ENCODE peak calls at places on chromosomes 5 and 9, in ten cellular contexts. U is heart right ventricle, D is WTC11, V is tibial artery, M is brain microvascular endothelial cell, A is AG04449, N is HFFc6, J is MCF 10A, Q is PC-3, X is coronary artery. T is an unnamed sample.

GRCh38 chr5:108900668-108901067 is 153.0 kb downstream of the FER start:
- DNase-seq in U (no peak), D (no peak), V (no peak), M (no peak), A (no peak), N (no peak), J (peak), Q (peak), X (no peak), T (no peak)

GRCh38 chr5:170330568-170331054 is 33.0 kb upstream of the LCP2 start:
- DNase-seq in U (no peak), D (no peak), V (no peak), M (no peak), A (no peak), N (no peak), J (no peak), Q (no peak), X (peak), T (no peak)

GRCh38 chr9:134690301-134690751 is 48.7 kb downstream of the COL5A1 start:
- DNase-seq in U (no peak), D (no peak), V (no peak), M (no peak), A (no peak), N (no peak), J (no peak), Q (no peak), X (no peak), T (no peak)

GRCh38 chr9:116767219-116767618 is 80.1 kb downstream of the TRIM32 start:
- DNase-seq in U (no peak), D (no peak), V (no peak), M (no peak), A (no peak), N (no peak), J (no peak), Q (no peak), X (no peak), T (no peak)

GRCh38 chr5:142619815-142620214 is 66.1 kb downstream of the FGF1 start:
- DNase-seq in U (no peak), D (no peak), V (no peak), M (no peak), A (no peak), N (no peak), J (no peak), Q (no peak), X (no peak), T (no peak)

GRCh38 chr5:143051244-143052058 is 281.3 kb downstream of the ARHGAP26 start:
- DNase-seq in U (peak), D (no peak), V (no peak), M (peak), A (peak), N (peak), J (peak), Q (peak), X (no peak), T (no peak)

GRCh38 chr5:41935544-41935943 is 10.5 kb downstream of the FBXO4 start:
- DNase-seq in U (no peak), D (no peak), V (no peak), M (no peak), A (no peak), N (no peak), J (no peak), Q (no peak), X (no peak), T (no peak)

GRCh38 chr5:127647361-127647958 is 1.4 kb upstream of the CTXN3 start:
- DNase-seq in U (no peak), D (no peak), V (no peak), M (no peak), A (no peak), N (no peak), J (no peak), Q (no peak), X (no peak), T (no peak)

GRCh38 chr9:98998441-98999151 is 54.9 kb downstream of the COL15A1 start:
- DNase-seq in U (peak), D (peak), V (peak), M (peak), A (no peak), N (peak), J (peak), Q (peak), X (peak), T (peak)

GRCh38 chr5:121780406-121780805 is 71.3 kb upstream of the FTMT start:
- DNase-seq in U (no peak), D (no peak), V (no peak), M (no peak), A (no peak), N (no peak), J (no peak), Q (no peak), X (no peak), T (no peak)

GRCh38 chr9:128152133-128152780 is 3.0 kb downstream of the LCN2 start:
- DNase-seq in U (no peak), D (no peak), V (no peak), M (no peak), A (no peak), N (no peak), J (no peak), Q (no peak), X (no peak), T (no peak)

GRCh38 chr5:53490747-53491146 is 10.3 kb downstream of the FST start:
- DNase-seq in U (no peak), D (no peak), V (no peak), M (peak), A (peak), N (peak), J (peak), Q (no peak), X (no peak), T (no peak)

GRCh38 chr9:133191989-133192388 is 17.1 kb downstream of the OBP2B start:
- DNase-seq in U (no peak), D (no peak), V (no peak), M (no peak), A (no peak), N (no peak), J (no peak), Q (no peak), X (no peak), T (no peak)

GRCh38 chr5:76787237-76787636 is 31.6 kb upstream of the F2RL1 start:
- DNase-seq in U (peak), D (no peak), V (peak), M (peak), A (no peak), N (no peak), J (peak), Q (peak), X (peak), T (no peak)

GRCh38 chr9:14618851-14619250 is 74.4 kb downstream of the ZDHHC21 start:
- DNase-seq in U (no peak), D (no peak), V (no peak), M (no peak), A (no peak), N (no peak), J (no peak), Q (no peak), X (no peak), T (no peak)

GRCh38 chr9:69314547-69314946 is 10.5 kb upstream of the ENTREP1 start:
- DNase-seq in U (no peak), D (no peak), V (no peak), M (peak), A (no peak), N (peak), J (no peak), Q (peak), X (no peak), T (no peak)

GRCh38 chr5:115838885-115839518 is 2.4 kb downstream of the ATG12 start:
- DNase-seq in U (no peak), D (no peak), V (peak), M (no peak), A (no peak), N (peak), J (peak), Q (peak), X (no peak), T (no peak)

GRCh38 chr9:86783884-86784283 is 163.4 kb downstream of the GAS1 start:
- DNase-seq in U (no peak), D (no peak), V (no peak), M (peak), A (peak), N (peak), J (peak), Q (no peak), X (no peak), T (no peak)

GRCh38 chr9:69186841-69187611 is 12.9 kb downstream of the TJP2 start:
- DNase-seq in U (no peak), D (no peak), V (no peak), M (no peak), A (no peak), N (peak), J (peak), Q (peak), X (no peak), T (no peak)

GRCh38 chr5:160263326-160263850 is 34.1 kb downstream of the FABP6 start:
- DNase-seq in U (no peak), D (no peak), V (no peak), M (no peak), A (no peak), N (no peak), J (no peak), Q (no peak), X (no peak), T (no peak)

GRCh38 chr5:158797498-158797845 is 302.2 kb downstream of the EBF1 start:
- DNase-seq in U (no peak), D (no peak), V (peak), M (no peak), A (no peak), N (no peak), J (no peak), Q (no peak), X (no peak), T (no peak)

GRCh38 chr9:27572566-27572917 is 739 bp downstream of the C9orf72 start:
- DNase-seq in U (peak), D (no peak), V (peak), M (peak), A (no peak), N (peak), J (peak), Q (peak), X (no peak), T (no peak)

GRCh38 chr9:16138961-16139441 is 586.2 kb downstream of the CCDC171 start:
- DNase-seq in U (peak), D (no peak), V (peak), M (peak), A (peak), N (peak), J (peak), Q (peak), X (no peak), T (no peak)

GRCh38 chr9:77469515-77470197 is 178.5 kb downstream of the GNA14 start:
- DNase-seq in U (no peak), D (no peak), V (no peak), M (no peak), A (peak), N (no peak), J (no peak), Q (peak), X (no peak), T (no peak)

GRCh38 chr5:9977070-9977469 is 272.6 kb downstream of the ATPSCKMT start:
- DNase-seq in U (no peak), D (no peak), V (no peak), M (no peak), A (no peak), N (no peak), J (no peak), Q (no peak), X (no peak), T (no peak)

GRCh38 chr5:146816775-146817387 is 61.7 kb downstream of the PPP2R2B start:
- DNase-seq in U (no peak), D (no peak), V (no peak), M (no peak), A (no peak), N (no peak), J (no peak), Q (no peak), X (no peak), T (no peak)

GRCh38 chr5:81344736-81345135 is 43.3 kb downstream of the ZCCHC9 start:
- DNase-seq in U (no peak), D (no peak), V (no peak), M (no peak), A (no peak), N (no peak), J (no peak), Q (no peak), X (no peak), T (no peak)

GRCh38 chr9:100911273-100911672 is 117.3 kb upstream of the PLPPR1 start:
- DNase-seq in U (no peak), D (no peak), V (no peak), M (no peak), A (no peak), N (no peak), J (no peak), Q (no peak), X (no peak), T (no peak)

GRCh38 chr5:89043676-89044075 is 160.7 kb upstream of the MEF2C start:
- DNase-seq in U (no peak), D (no peak), V (no peak), M (peak), A (no peak), N (peak), J (no peak), Q (peak), X (no peak), T (no peak)

GRCh38 chr9:130530932-130531331 is 48.4 kb upstream of the FUBP3 start:
- DNase-seq in U (peak), D (no peak), V (no peak), M (no peak), A (no peak), N (no peak), J (peak), Q (peak), X (no peak), T (no peak)

GRCh38 chr5:56814963-56815656 is at the start of gene MAP3K1:
- DNase-seq in U (peak), D (peak), V (peak), M (peak), A (no peak), N (peak), J (peak), Q (peak), X (peak), T (peak)

GRCh38 chr5:72364961-72365360 is 44.8 kb downstream of the PTCD2 start:
- DNase-seq in U (no peak), D (no peak), V (no peak), M (no peak), A (no peak), N (no peak), J (no peak), Q (no peak), X (no peak), T (no peak)

GRCh38 chr9:119369670-119370366 is 583 bp upstream of the BRINP1 start:
- DNase-seq in U (no peak), D (no peak), V (no peak), M (no peak), A (no peak), N (no peak), J (no peak), Q (no peak), X (no peak), T (no peak)

GRCh38 chr9:137070906-137071275 is 534 bp upstream of the SAPCD2 start:
- DNase-seq in U (peak), D (no peak), V (no peak), M (no peak), A (no peak), N (no peak), J (no peak), Q (no peak), X (no peak), T (no peak)
- TF ChIP-seq CTCF in U (no peak), D (no peak), V (no peak), M (peak), A (no peak), N (peak), J (no peak), Q (no peak), X (no peak), T (no peak)

DNA sequence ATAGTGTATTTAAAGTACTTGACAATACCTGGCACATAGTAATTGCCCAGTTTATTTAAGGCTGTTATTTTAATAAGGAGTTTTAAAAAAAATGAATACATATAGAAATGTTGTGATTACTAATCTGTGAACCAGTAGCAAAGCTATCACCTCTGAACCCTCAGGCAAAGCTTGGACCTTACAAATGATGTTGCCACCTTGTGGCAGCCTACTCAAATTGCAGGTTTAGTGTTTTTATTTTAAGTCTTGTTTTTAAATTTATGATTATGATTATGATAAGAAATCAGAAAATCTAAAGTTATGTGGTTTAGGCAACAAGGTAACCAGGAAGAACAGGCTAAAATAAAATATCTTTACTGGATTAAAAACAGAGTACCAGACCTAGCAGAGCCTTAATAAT is 35.8 kb downstream of the PPARGC1B start:
- DNase-seq in U (no peak), D (no peak), V (no peak), M (no peak), A (no peak), N (no peak), J (peak), Q (peak), X (no peak), T (no peak)
- TF ChIP-seq CTCF in U (peak), D (peak), V (peak), M (peak), A (no peak), N (peak), J (peak), Q (peak), X (no peak), T (peak)

GRCh38 chr9:123397975-123398374 is 42.0 kb downstream of the CRB2 start:
- DNase-seq in U (no peak), D (no peak), V (no peak), M (no peak), A (no peak), N (no peak), J (no peak), Q (no peak), X (no peak), T (no peak)

GRCh38 chr9:123400926-123401503 is 45.0 kb downstream of the CRB2 start:
- DNase-seq in U (peak), D (no peak), V (peak), M (no peak), A (no peak), N (no peak), J (no peak), Q (no peak), X (no peak), T (no peak)

GRCh38 chr9:123402981-123403509 is 47.0 kb downstream of the CRB2 start:
- DNase-seq in U (no peak), D (no peak), V (no peak), M (no peak), A (no peak), N (no peak), J (no peak), Q (no peak), X (no peak), T (no peak)

GRCh38 chr9:123401879-123402513 is 46.0 kb downstream of the CRB2 start:
- DNase-seq in U (peak), D (peak), V (no peak), M (peak), A (no peak), N (peak), J (peak), Q (peak), X (no peak), T (no peak)

GRCh38 chr9:123399803-123400378 is 43.9 kb downstream of the CRB2 start:
- DNase-seq in U (no peak), D (peak), V (no peak), M (no peak), A (no peak), N (no peak), J (no peak), Q (peak), X (no peak), T (no peak)
- TF ChIP-seq CTCF in U (no peak), D (peak), V (peak), M (peak), A (peak), N (peak), J (peak), Q (peak), X (no peak), T (peak)

GRCh38 chr9:88874391-88874790 is 116.9 kb upstream of the S1PR3 start:
- DNase-seq in U (no peak), D (no peak), V (no peak), M (no peak), A (no peak), N (no peak), J (no peak), Q (peak), X (no peak), T (no peak)

GRCh38 chr9:88873635-88874034 is 117.6 kb upstream of the S1PR3 start:
- DNase-seq in U (no peak), D (no peak), V (no peak), M (no peak), A (no peak), N (no peak), J (no peak), Q (no peak), X (no peak), T (no peak)

GRCh38 chr9:88870627-88871026 is 120.6 kb upstream of the S1PR3 start:
- DNase-seq in U (no peak), D (no peak), V (no peak), M (no peak), A (no peak), N (no peak), J (no peak), Q (no peak), X (no peak), T (no peak)

GRCh38 chr9:88871669-88872068 is 119.6 kb upstream of the S1PR3 start:
- DNase-seq in U (no peak), D (no peak), V (no peak), M (no peak), A (no peak), N (no peak), J (no peak), Q (no peak), X (no peak), T (no peak)

GRCh38 chr9:88872171-88872946 is 118.9 kb upstream of the S1PR3 start:
- DNase-seq in U (peak), D (no peak), V (no peak), M (no peak), A (no peak), N (no peak), J (no peak), Q (no peak), X (no peak), T (no peak)
- TF ChIP-seq CTCF in U (no peak), D (no peak), V (no peak), M (no peak), A (no peak), N (no peak), J (no peak), Q (no peak), X (no peak), T (no peak)

GRCh38 chr9:94554439-94555331 is at the start of gene PCAT7:
- DNase-seq in U (no peak), D (peak), V (no peak), M (peak), A (no peak), N (peak), J (peak), Q (peak), X (no peak), T (peak)

GRCh38 chr9:94554078-94554438 is 825 bp upstream of the PCAT7 start:
- DNase-seq in U (no peak), D (no peak), V (no peak), M (no peak), A (no peak), N (no peak), J (no peak), Q (no peak), X (no peak), T (no peak)

DNA sequence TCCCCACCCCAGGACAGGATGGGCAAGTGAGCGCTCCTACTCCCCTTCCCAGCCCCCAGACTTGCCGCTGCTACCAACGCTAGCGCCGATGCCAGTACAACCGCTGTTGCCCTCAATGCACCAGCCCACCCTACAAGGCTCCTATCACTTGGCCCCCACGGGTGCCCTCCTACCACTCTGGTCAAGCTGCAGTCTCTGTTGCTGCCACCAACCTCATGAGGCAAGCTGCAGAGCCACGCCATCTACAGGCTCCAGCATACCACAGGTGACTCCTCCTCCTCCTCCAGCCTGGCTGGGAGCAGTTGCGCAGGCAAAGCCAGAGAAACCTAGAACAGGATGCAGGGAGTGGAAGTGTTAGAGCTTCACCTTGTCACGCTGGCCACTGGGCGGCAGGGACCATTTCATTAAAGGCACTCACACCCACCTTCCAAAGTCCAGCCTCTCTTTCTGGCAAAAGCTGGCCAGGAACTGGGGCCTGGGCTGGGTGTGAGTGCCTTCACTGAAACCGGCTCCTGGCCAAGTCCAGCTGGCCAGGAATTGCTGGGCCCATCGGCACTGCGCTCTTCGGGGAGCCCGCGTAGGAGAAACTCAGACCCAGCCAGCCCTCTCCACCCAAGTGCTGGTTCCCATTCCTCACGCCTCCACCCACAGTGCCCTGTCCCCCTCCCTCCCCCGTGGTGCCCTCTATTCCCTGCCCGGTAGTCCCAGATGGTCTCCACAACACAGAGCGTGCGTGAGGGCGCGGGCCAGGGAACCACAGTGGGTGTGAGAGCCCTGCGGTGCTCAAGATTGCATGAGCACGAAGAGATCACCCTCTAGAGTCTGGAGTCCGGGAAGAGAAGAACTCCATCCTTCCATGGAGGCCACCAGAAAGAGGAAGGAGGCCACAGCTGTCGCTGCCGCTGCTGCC is 1.6 kb upstream of the PCAT7 start:
- DNase-seq in U (no peak), D (peak), V (no peak), M (no peak), A (no peak), N (no peak), J (no peak), Q (peak), X (no peak), T (no peak)
- TF ChIP-seq CTCF in U (no peak), D (no peak), V (no peak), M (no peak), A (no peak), N (no peak), J (no peak), Q (peak), X (no peak), T (no peak)

GRCh38 chr5:35815089-35815936 is 41.4 kb upstream of the IL7R start:
- DNase-seq in U (no peak), D (peak), V (no peak), M (peak), A (no peak), N (peak), J (peak), Q (peak), X (no peak), T (no peak)
- TF ChIP-seq CTCF in U (peak), D (peak), V (no peak), M (peak), A (peak), N (peak), J (no peak), Q (peak), X (no peak), T (no peak)

GRCh38 chr9:102405218-102405867 is 589.8 kb upstream of the CYLC2 start:
- DNase-seq in U (peak), D (no peak), V (no peak), M (peak), A (no peak), N (no peak), J (no peak), Q (no peak), X (no peak), T (no peak)
- TF ChIP-seq CTCF in U (no peak), D (no peak), V (no peak), M (no peak), A (no peak), N (no peak), J (no peak), Q (no peak), X (no peak), T (no peak)